ENCODE peak calls at places on chromosomes 5 and 9, in eight cellular contexts. One of them, this sample, is unnamed.
A peak's percentile ranks its signal among the peaks of the same experiment; 100 is the strongest.

GRCh38 chr5:95664204-95664786 is 17.7 kb downstream of the RFESD start:
- DNase-seq in IMR-90: peak; percentile 49
- DNase-seq in cardiac muscle cell: peak; percentile 50
- DNase-seq in left ventricle myocardium inferior: no peak
- DNase-seq in colonic mucosa: peak; percentile 38
- DNase-seq in ovary: no peak
- DNase-seq in lower lobe of right lung: no peak
- DNase-seq in CD8-positive, alpha-beta T cell: no peak
- DNase-seq in this sample: no peak

GRCh38 chr9:12231832-12232231 is 461.4 kb upstream of the TYRP1 start:
- DNase-seq in IMR-90: no peak
- DNase-seq in colonic mucosa: no peak
- DNase-seq in CD8-positive, alpha-beta T cell: no peak
- DNase-seq in cardiac muscle cell: no peak
- DNase-seq in lower lobe of right lung: no peak
- DNase-seq in ovary: no peak
- DNase-seq in left ventricle myocardium inferior: no peak
- DNase-seq in this sample: no peak

GRCh38 chr9:117247271-117247670 is 167.6 kb downstream of the ASTN2 start:
- DNase-seq in ovary: no peak
- DNase-seq in cardiac muscle cell: peak; percentile 14
- DNase-seq in colonic mucosa: no peak
- DNase-seq in lower lobe of right lung: no peak
- DNase-seq in CD8-positive, alpha-beta T cell: no peak
- DNase-seq in IMR-90: no peak
- DNase-seq in left ventricle myocardium inferior: no peak
- DNase-seq in this sample: no peak

GRCh38 chr5:60161340-60161934 is 267.9 kb upstream of the PDE4D start:
- DNase-seq in CD8-positive, alpha-beta T cell: no peak
- DNase-seq in lower lobe of right lung: no peak
- DNase-seq in ovary: no peak
- DNase-seq in cardiac muscle cell: peak; percentile 43
- DNase-seq in left ventricle myocardium inferior: no peak
- DNase-seq in IMR-90: peak; percentile 19
- DNase-seq in colonic mucosa: no peak
- DNase-seq in this sample: no peak

GRCh38 chr9:4959028-4959427 is 26.0 kb upstream of the JAK2 start:
- DNase-seq in lower lobe of right lung: no peak
- DNase-seq in left ventricle myocardium inferior: no peak
- DNase-seq in IMR-90: no peak
- DNase-seq in cardiac muscle cell: no peak
- DNase-seq in CD8-positive, alpha-beta T cell: no peak
- DNase-seq in colonic mucosa: no peak
- DNase-seq in ovary: no peak
- DNase-seq in this sample: no peak

GRCh38 chr5:55633574-55634203 is 78.4 kb downstream of the SLC38A9 start:
- DNase-seq in cardiac muscle cell: peak; percentile 44
- DNase-seq in lower lobe of right lung: no peak
- DNase-seq in left ventricle myocardium inferior: peak; percentile 42
- DNase-seq in CD8-positive, alpha-beta T cell: no peak
- DNase-seq in IMR-90: peak; percentile 55
- DNase-seq in colonic mucosa: peak; percentile 50
- DNase-seq in ovary: no peak
- DNase-seq in this sample: no peak

GRCh38 chr9:92728831-92729734 is 35.5 kb downstream of the BICD2 start:
- DNase-seq in cardiac muscle cell: no peak
- DNase-seq in lower lobe of right lung: no peak
- DNase-seq in colonic mucosa: no peak
- DNase-seq in CD8-positive, alpha-beta T cell: no peak
- DNase-seq in IMR-90: peak; percentile 20
- DNase-seq in ovary: no peak
- DNase-seq in left ventricle myocardium inferior: no peak
- DNase-seq in this sample: no peak

GRCh38 chr9:38226491-38226951 is 157.5 kb upstream of the SHB start:
- DNase-seq in left ventricle myocardium inferior: no peak
- DNase-seq in CD8-positive, alpha-beta T cell: no peak
- DNase-seq in ovary: no peak
- DNase-seq in IMR-90: peak; percentile 4
- DNase-seq in lower lobe of right lung: no peak
- DNase-seq in colonic mucosa: no peak
- DNase-seq in cardiac muscle cell: peak; percentile 69
- DNase-seq in this sample: no peak

GRCh38 chr5:67808340-67808739 is 407.2 kb upstream of the PIK3R1 start:
- DNase-seq in ovary: no peak
- DNase-seq in lower lobe of right lung: no peak
- DNase-seq in left ventricle myocardium inferior: no peak
- DNase-seq in IMR-90: no peak
- DNase-seq in cardiac muscle cell: no peak
- DNase-seq in colonic mucosa: no peak
- DNase-seq in CD8-positive, alpha-beta T cell: no peak
- DNase-seq in this sample: no peak

GRCh38 chr9:128635266-128636023 is 21.2 kb downstream of the DYNC2I2 start:
- DNase-seq in left ventricle myocardium inferior: peak; percentile 88
- DNase-seq in lower lobe of right lung: peak; percentile 95
- DNase-seq in cardiac muscle cell: peak; percentile 92
- DNase-seq in colonic mucosa: peak; percentile 93
- DNase-seq in ovary: peak; percentile 92
- DNase-seq in IMR-90: peak; percentile 94
- DNase-seq in CD8-positive, alpha-beta T cell: no peak
- DNase-seq in this sample: no peak

GRCh38 chr5:54753753-54754152 is 231.6 kb downstream of the ESM1 start:
- DNase-seq in IMR-90: no peak
- DNase-seq in colonic mucosa: no peak
- DNase-seq in lower lobe of right lung: no peak
- DNase-seq in cardiac muscle cell: no peak
- DNase-seq in CD8-positive, alpha-beta T cell: no peak
- DNase-seq in left ventricle myocardium inferior: no peak
- DNase-seq in ovary: no peak
- DNase-seq in this sample: no peak

DNA sequence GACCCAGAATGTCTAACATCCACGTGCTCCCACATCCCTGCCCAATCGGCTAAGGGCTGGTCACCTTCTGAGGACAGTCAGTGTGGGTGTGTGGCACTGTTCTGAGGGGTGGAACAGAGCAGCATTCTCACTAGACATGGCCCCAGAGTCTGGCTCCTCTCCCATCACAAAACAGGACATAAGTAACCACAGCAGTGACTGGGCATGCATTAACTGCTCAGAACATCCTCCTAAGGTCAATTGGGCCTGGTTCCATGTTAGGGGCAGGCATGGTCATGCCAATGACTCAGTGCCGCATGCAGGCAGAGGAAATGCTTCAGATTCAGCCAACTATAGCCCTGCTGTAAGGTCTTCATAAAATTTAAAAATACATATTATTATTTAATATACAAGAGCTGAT is 12.9 kb downstream of the MACROH2A1 start:
- DNase-seq in colonic mucosa: no peak
- DNase-seq in IMR-90: peak; percentile 50
- DNase-seq in left ventricle myocardium inferior: no peak
- DNase-seq in ovary: no peak
- DNase-seq in lower lobe of right lung: no peak
- DNase-seq in CD8-positive, alpha-beta T cell: no peak
- DNase-seq in cardiac muscle cell: no peak
- DNase-seq in this sample: no peak
- H3K4me1 ChIP-seq in colonic mucosa: peaks cover 4% of the 10 kb centered on the region
- H3K4me1 ChIP-seq in IMR-90: peaks cover 31% of the 10 kb centered on the region
- H3K4me1 ChIP-seq in left ventricle myocardium inferior: peaks cover 94% of the 10 kb centered on the region
- H3K4me1 ChIP-seq in ovary: peaks cover 8% of the 10 kb centered on the region
- H3K4me1 ChIP-seq in lower lobe of right lung: peaks cover 75% of the 10 kb centered on the region
- H3K4me1 ChIP-seq in CD8-positive, alpha-beta T cell: peaks cover 8% of the 10 kb centered on the region
- H3K4me1 ChIP-seq in cardiac muscle cell: peaks cover 59% of the 10 kb centered on the region
- H3K4me1 ChIP-seq in this sample: peaks cover 71% of the 10 kb centered on the region

GRCh38 chr9:10613413-10613812 is 611 bp upstream of the PTPRD start:
- DNase-seq in cardiac muscle cell: no peak
- DNase-seq in lower lobe of right lung: no peak
- DNase-seq in IMR-90: no peak
- DNase-seq in left ventricle myocardium inferior: no peak
- DNase-seq in colonic mucosa: no peak
- DNase-seq in ovary: no peak
- DNase-seq in CD8-positive, alpha-beta T cell: no peak
- DNase-seq in this sample: no peak
- H3K4me3 ChIP-seq in cardiac muscle cell: peak overlapping the region; percentile 69
- H3K4me3 ChIP-seq in lower lobe of right lung: peak overlapping the region; percentile 49
- H3K4me3 ChIP-seq in IMR-90: no peak overlapping the region
- H3K4me3 ChIP-seq in left ventricle myocardium inferior: peak overlapping the region; percentile 62
- H3K4me3 ChIP-seq in colonic mucosa: no peak overlapping the region
- H3K4me3 ChIP-seq in ovary: no peak overlapping the region
- H3K4me3 ChIP-seq in CD8-positive, alpha-beta T cell: no peak overlapping the region
- H3K4me3 ChIP-seq in this sample: no peak overlapping the region

GRCh38 chr5:116524966-116525365 is 49.7 kb downstream of the SEMA6A start:
- DNase-seq in ovary: no peak
- DNase-seq in left ventricle myocardium inferior: no peak
- DNase-seq in CD8-positive, alpha-beta T cell: no peak
- DNase-seq in lower lobe of right lung: no peak
- DNase-seq in colonic mucosa: no peak
- DNase-seq in IMR-90: no peak
- DNase-seq in cardiac muscle cell: no peak
- DNase-seq in this sample: no peak

GRCh38 chr5:116525680-116526079 is 48.9 kb downstream of the SEMA6A start:
- DNase-seq in lower lobe of right lung: no peak
- DNase-seq in CD8-positive, alpha-beta T cell: no peak
- DNase-seq in ovary: no peak
- DNase-seq in colonic mucosa: peak; percentile 54
- DNase-seq in cardiac muscle cell: no peak
- DNase-seq in left ventricle myocardium inferior: no peak
- DNase-seq in IMR-90: no peak
- DNase-seq in this sample: no peak

GRCh38 chr5:116528519-116529234 is 45.9 kb downstream of the SEMA6A start:
- DNase-seq in CD8-positive, alpha-beta T cell: no peak
- DNase-seq in cardiac muscle cell: peak; percentile 20
- DNase-seq in lower lobe of right lung: no peak
- DNase-seq in ovary: no peak
- DNase-seq in left ventricle myocardium inferior: no peak
- DNase-seq in IMR-90: no peak
- DNase-seq in colonic mucosa: no peak
- DNase-seq in this sample: no peak

GRCh38 chr5:116529615-116530014 is 45.0 kb downstream of the SEMA6A start:
- DNase-seq in left ventricle myocardium inferior: no peak
- DNase-seq in CD8-positive, alpha-beta T cell: no peak
- DNase-seq in colonic mucosa: peak; percentile 64
- DNase-seq in cardiac muscle cell: no peak
- DNase-seq in ovary: no peak
- DNase-seq in lower lobe of right lung: no peak
- DNase-seq in IMR-90: no peak
- DNase-seq in this sample: no peak

GRCh38 chr5:116527587-116527986 is 47.0 kb downstream of the SEMA6A start:
- DNase-seq in cardiac muscle cell: no peak
- DNase-seq in colonic mucosa: no peak
- DNase-seq in ovary: no peak
- DNase-seq in IMR-90: no peak
- DNase-seq in lower lobe of right lung: no peak
- DNase-seq in left ventricle myocardium inferior: no peak
- DNase-seq in CD8-positive, alpha-beta T cell: no peak
- DNase-seq in this sample: no peak
- H3K4me1 ChIP-seq in cardiac muscle cell: peaks cover 19% of the 10 kb centered on the region
- H3K4me1 ChIP-seq in colonic mucosa: peaks cover 5% of the 10 kb centered on the region
- H3K4me1 ChIP-seq in ovary: peaks cover 5% of the 10 kb centered on the region
- H3K4me1 ChIP-seq in IMR-90: no peaks in the 10 kb centered on the region
- H3K4me1 ChIP-seq in lower lobe of right lung: no peaks in the 10 kb centered on the region
- H3K4me1 ChIP-seq in left ventricle myocardium inferior: peaks cover 45% of the 10 kb centered on the region
- H3K4me1 ChIP-seq in CD8-positive, alpha-beta T cell: no peaks in the 10 kb centered on the region
- H3K4me1 ChIP-seq in this sample: no peaks in the 10 kb centered on the region

DNA sequence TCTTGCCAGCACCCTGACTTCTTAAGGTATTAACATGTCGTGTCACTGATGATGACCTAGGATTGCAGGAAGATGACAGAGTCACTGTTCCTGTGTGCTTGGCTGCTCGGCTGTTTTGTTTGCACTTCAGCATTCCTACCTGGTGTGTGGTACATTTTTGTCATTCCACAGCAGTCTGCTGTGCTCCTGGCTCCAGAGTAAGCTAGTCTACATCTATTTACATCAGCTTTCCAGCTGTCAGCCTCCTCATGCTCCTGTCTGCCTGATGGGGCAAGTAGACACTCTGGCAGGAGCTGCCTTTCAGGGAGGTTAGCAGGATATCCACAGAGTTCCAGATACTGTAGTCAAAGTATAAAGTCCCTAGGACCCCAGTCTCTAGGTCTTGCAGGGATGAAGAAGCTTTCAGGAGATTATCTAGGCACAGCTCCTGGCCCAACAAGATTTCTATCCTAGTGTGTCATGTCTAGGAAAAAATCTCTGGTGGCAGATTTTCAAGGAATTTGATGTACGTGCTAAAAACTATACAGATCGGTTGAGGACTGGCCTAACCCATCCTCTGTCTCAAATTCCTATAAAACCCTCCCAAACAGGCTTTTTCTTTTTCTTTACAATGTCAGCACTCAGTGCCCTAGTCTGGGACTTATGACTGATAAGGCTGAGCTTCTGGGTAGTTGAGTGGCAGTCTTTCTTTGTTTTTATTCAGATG is 28.5 kb downstream of the RUSC2 start:
- DNase-seq in cardiac muscle cell: peak; percentile 65
- DNase-seq in IMR-90: peak; percentile 94
- DNase-seq in lower lobe of right lung: no peak
- DNase-seq in ovary: no peak
- DNase-seq in CD8-positive, alpha-beta T cell: no peak
- DNase-seq in colonic mucosa: no peak
- DNase-seq in left ventricle myocardium inferior: no peak
- DNase-seq in this sample: no peak
- H3K4me3 ChIP-seq in cardiac muscle cell: no peak overlapping the region
- H3K4me3 ChIP-seq in IMR-90: no peak overlapping the region
- H3K4me3 ChIP-seq in lower lobe of right lung: no peak overlapping the region
- H3K4me3 ChIP-seq in ovary: no peak overlapping the region
- H3K4me3 ChIP-seq in CD8-positive, alpha-beta T cell: no peak overlapping the region
- H3K4me3 ChIP-seq in colonic mucosa: no peak overlapping the region
- H3K4me3 ChIP-seq in left ventricle myocardium inferior: no peak overlapping the region
- H3K4me3 ChIP-seq in this sample: no peak overlapping the region

GRCh38 chr5:91373016-91373415 is 10.1 kb downstream of the ARRDC3 start:
- DNase-seq in IMR-90: no peak
- DNase-seq in ovary: no peak
- DNase-seq in colonic mucosa: no peak
- DNase-seq in left ventricle myocardium inferior: no peak
- DNase-seq in lower lobe of right lung: no peak
- DNase-seq in CD8-positive, alpha-beta T cell: no peak
- DNase-seq in cardiac muscle cell: no peak
- DNase-seq in this sample: no peak
- H3K4me1 ChIP-seq in IMR-90: peaks cover 2% of the 10 kb centered on the region
- H3K4me1 ChIP-seq in ovary: no peaks in the 10 kb centered on the region
- H3K4me1 ChIP-seq in colonic mucosa: no peaks in the 10 kb centered on the region
- H3K4me1 ChIP-seq in left ventricle myocardium inferior: peaks cover 97% of the 10 kb centered on the region
- H3K4me1 ChIP-seq in lower lobe of right lung: peaks cover 88% of the 10 kb centered on the region
- H3K4me1 ChIP-seq in CD8-positive, alpha-beta T cell: peaks cover 46% of the 10 kb centered on the region
- H3K4me1 ChIP-seq in cardiac muscle cell: peaks cover 11% of the 10 kb centered on the region
- H3K4me1 ChIP-seq in this sample: peaks cover 63% of the 10 kb centered on the region

GRCh38 chr9:19656704-19657103 is 132.1 kb downstream of the SLC24A2 start:
- DNase-seq in cardiac muscle cell: no peak
- DNase-seq in left ventricle myocardium inferior: no peak
- DNase-seq in ovary: no peak
- DNase-seq in CD8-positive, alpha-beta T cell: no peak
- DNase-seq in lower lobe of right lung: no peak
- DNase-seq in IMR-90: no peak
- DNase-seq in colonic mucosa: no peak
- DNase-seq in this sample: no peak
- H3K4me3 ChIP-seq in cardiac muscle cell: no peak overlapping the region
- H3K4me3 ChIP-seq in left ventricle myocardium inferior: no peak overlapping the region
- H3K4me3 ChIP-seq in ovary: no peak overlapping the region
- H3K4me3 ChIP-seq in CD8-positive, alpha-beta T cell: no peak overlapping the region
- H3K4me3 ChIP-seq in lower lobe of right lung: no peak overlapping the region
- H3K4me3 ChIP-seq in IMR-90: no peak overlapping the region
- H3K4me3 ChIP-seq in colonic mucosa: no peak overlapping the region
- H3K4me3 ChIP-seq in this sample: no peak overlapping the region

DNA sequence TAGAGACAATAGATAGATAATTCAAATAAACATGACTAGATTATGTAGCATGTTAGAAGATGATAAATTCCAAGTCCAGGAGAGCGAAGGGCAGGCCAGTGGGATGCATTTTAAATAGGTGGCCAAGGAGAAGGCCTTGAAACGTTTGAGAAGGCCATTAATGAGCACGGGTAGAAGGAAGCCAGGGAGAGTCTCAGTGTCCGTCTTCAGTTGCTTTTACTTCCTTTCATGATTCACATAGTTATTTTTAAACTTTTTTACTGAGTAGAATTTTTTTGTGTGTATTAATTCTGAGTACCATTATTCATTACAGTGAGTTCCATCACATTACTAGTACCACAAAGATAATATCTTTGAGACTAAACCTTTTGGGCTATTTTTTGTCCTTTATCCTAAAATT is 259.2 kb downstream of the ARRDC3 start:
- DNase-seq in CD8-positive, alpha-beta T cell: no peak
- DNase-seq in ovary: no peak
- DNase-seq in colonic mucosa: no peak
- DNase-seq in cardiac muscle cell: no peak
- DNase-seq in left ventricle myocardium inferior: no peak
- DNase-seq in lower lobe of right lung: no peak
- DNase-seq in IMR-90: no peak
- DNase-seq in this sample: no peak
- H3K4me1 ChIP-seq in CD8-positive, alpha-beta T cell: no peaks in the 10 kb centered on the region
- H3K4me1 ChIP-seq in ovary: peaks cover 20% of the 10 kb centered on the region
- H3K4me1 ChIP-seq in colonic mucosa: peaks cover 10% of the 10 kb centered on the region
- H3K4me1 ChIP-seq in cardiac muscle cell: peaks cover 11% of the 10 kb centered on the region
- H3K4me1 ChIP-seq in left ventricle myocardium inferior: peaks cover 79% of the 10 kb centered on the region
- H3K4me1 ChIP-seq in lower lobe of right lung: peaks cover 49% of the 10 kb centered on the region
- H3K4me1 ChIP-seq in IMR-90: peaks cover 18% of the 10 kb centered on the region
- H3K4me1 ChIP-seq in this sample: peaks cover 17% of the 10 kb centered on the region